ENCODE peak calls at places on chromosomes 5 and 9, in eight cellular contexts. A, R, Y, W, V, Z, P and Q are unnamed samples.

GRCh38 chr9:26296910-26297309 is 595.7 kb downstream of the CAAP1 start:
- DNase-seq in A (no peak), R (no peak), Y (peak; percentile 47), W (no peak), V (no peak), Z (no peak), P (no peak), Q (no peak)

GRCh38 chr5:172910828-172911627 is 48.2 kb upstream of the RPL26L1 start:
- DNase-seq in A (peak; percentile 31), R (peak; percentile 96), Y (peak; percentile 51), W (peak; percentile 73), V (peak; percentile 47), Z (peak; percentile 90), P (peak; percentile 81), Q (peak; percentile 79)

GRCh38 chr5:112141582-112141981 is 277.5 kb downstream of the EPB41L4A start:
- DNase-seq in A (no peak), R (no peak), Y (no peak), W (no peak), V (no peak), Z (no peak), P (no peak), Q (no peak)

GRCh38 chr9:127153484-127153883 is 31.0 kb upstream of the ANGPTL2 start:
- DNase-seq in A (no peak), R (no peak), Y (no peak), W (no peak), V (no peak), Z (no peak), P (no peak), Q (no peak)

GRCh38 chr9:134215709-134216448 is 51.5 kb upstream of the RNU6ATAC start:
- DNase-seq in A (no peak), R (no peak), Y (no peak), W (peak; percentile 66), V (no peak), Z (no peak), P (no peak), Q (peak; percentile 40)

GRCh38 chr9:77177894-77178794 is 810 bp downstream of the VPS13A start:
- DNase-seq in A (peak; percentile 52), R (peak; percentile 32), Y (peak; percentile 10), W (peak; percentile 46), V (peak; percentile 40), Z (peak; percentile 49), P (no peak), Q (peak; percentile 53)

GRCh38 chr9:133054966-133055365 is 6.8 kb upstream of the CEL start:
- DNase-seq in A (no peak), R (no peak), Y (no peak), W (peak; percentile 93), V (no peak), Z (no peak), P (no peak), Q (no peak)

GRCh38 chr5:169746147-169746694 is 109.1 kb downstream of the DOCK2 start:
- DNase-seq in A (no peak), R (no peak), Y (no peak), W (no peak), V (no peak), Z (no peak), P (no peak), Q (no peak)

GRCh38 chr9:8778356-8778755 is 978.8 kb upstream of the DMAC1 start:
- DNase-seq in A (no peak), R (no peak), Y (no peak), W (no peak), V (no peak), Z (no peak), P (no peak), Q (no peak)

GRCh38 chr5:91183743-91184142 is 199.4 kb downstream of the ARRDC3 start:
- DNase-seq in A (no peak), R (no peak), Y (no peak), W (peak; percentile 37), V (no peak), Z (no peak), P (peak; percentile 25), Q (peak; percentile 63)

GRCh38 chr5:91179018-91179417 is 204.1 kb downstream of the ARRDC3 start:
- DNase-seq in A (no peak), R (no peak), Y (no peak), W (no peak), V (no peak), Z (peak; percentile 27), P (no peak), Q (no peak)

GRCh38 chr5:91186101-91186500 is 197.0 kb downstream of the ARRDC3 start:
- DNase-seq in A (no peak), R (no peak), Y (no peak), W (no peak), V (no peak), Z (no peak), P (no peak), Q (no peak)

GRCh38 chr5:91180506-91180905 is 202.6 kb downstream of the ARRDC3 start:
- DNase-seq in A (no peak), R (no peak), Y (no peak), W (no peak), V (no peak), Z (no peak), P (no peak), Q (no peak)

DNA sequence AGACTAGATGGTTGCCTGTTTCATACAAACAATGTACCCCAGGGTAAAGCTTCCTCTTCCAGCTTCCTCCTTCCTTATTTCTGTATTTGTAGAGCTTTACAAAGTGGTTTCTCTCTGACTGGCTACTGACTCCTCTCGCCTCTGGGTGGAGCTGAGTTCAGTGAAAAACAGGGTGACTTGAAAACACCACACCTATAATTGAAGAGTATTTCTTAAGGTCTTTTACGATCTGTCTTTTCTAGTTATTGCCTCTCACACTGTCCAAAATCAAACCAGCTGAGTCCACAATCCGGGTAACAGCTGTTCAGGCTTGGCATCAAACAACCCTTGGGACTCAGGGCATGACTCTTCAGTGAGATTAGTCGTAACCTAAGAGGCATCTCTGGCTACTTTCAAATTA is 200.4 kb downstream of the ARRDC3 start:
- DNase-seq in A (no peak), R (no peak), Y (no peak), W (peak; percentile 34), V (no peak), Z (no peak), P (peak; percentile 39), Q (no peak)
- TF ChIP-seq CTCF in A (no peak), R (no peak), Y (no peak), W (no peak), V (no peak), Z (no peak), P (no peak), Q (no peak)

GRCh38 chr9:87800456-87800855 is 74.5 kb downstream of the CTSL start:
- DNase-seq in A (peak; percentile 35), R (no peak), Y (no peak), W (no peak), V (no peak), Z (no peak), P (no peak), Q (no peak)

GRCh38 chr9:87798276-87798833 is 72.4 kb downstream of the CTSL start:
- DNase-seq in A (no peak), R (peak; percentile 28), Y (peak; percentile 17), W (no peak), V (peak; percentile 42), Z (no peak), P (no peak), Q (no peak)

GRCh38 chr9:87799503-87799902 is 73.6 kb downstream of the CTSL start:
- DNase-seq in A (no peak), R (no peak), Y (no peak), W (no peak), V (peak; percentile 11), Z (no peak), P (no peak), Q (no peak)

GRCh38 chr9:87803166-87803565 is 77.2 kb downstream of the CTSL start:
- DNase-seq in A (no peak), R (no peak), Y (no peak), W (no peak), V (peak; percentile 25), Z (no peak), P (no peak), Q (no peak)

GRCh38 chr9:87801013-87801412 is 75.1 kb downstream of the CTSL start:
- DNase-seq in A (no peak), R (no peak), Y (no peak), W (no peak), V (peak; percentile 13), Z (no peak), P (no peak), Q (no peak)
- H3K4me3 ChIP-seq in A (no peak overlapping the region), R (no peak overlapping the region), Y (no peak overlapping the region), W (no peak overlapping the region), V (no peak overlapping the region), Z (no peak overlapping the region), P (no peak overlapping the region), Q (no peak overlapping the region)

DNA sequence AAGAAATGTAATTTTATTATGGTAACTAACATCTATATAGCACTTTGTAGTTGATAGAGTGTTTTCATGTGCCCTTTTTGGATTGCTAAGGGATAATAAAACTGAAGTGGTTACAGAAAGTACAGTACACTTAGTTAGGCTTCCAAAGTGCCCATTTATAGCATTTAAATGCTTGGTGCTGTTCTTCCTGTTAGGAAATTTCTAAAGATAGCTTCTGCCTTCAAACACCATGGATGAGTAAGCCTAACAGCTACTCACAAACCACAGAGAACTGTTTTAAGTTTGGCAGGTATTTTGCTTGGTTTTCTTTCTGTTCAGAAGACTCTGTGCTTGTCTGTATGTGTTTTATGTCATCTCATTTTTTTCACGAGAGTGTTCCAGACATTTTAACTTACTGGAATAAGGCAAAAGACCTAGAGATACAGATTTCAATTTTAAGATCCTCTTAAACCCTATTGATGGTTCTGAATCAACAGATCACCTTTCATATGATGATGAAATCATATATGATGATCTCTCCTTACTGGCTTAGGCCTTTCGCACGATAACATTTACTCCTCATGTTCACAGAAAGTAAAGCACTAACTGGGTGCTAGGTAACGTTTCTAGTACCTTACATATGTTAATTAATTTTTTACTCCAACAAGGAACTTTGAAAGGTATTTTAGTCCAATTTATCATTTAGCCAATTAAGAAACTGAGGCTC is 4.4 kb downstream of the RIMOC1 start:
- DNase-seq in A (no peak), R (no peak), Y (no peak), W (no peak), V (no peak), Z (no peak), P (no peak), Q (no peak)
- H3K4me1 ChIP-seq in A (peaks cover 7% of the 10 kb centered on the region), R (peaks cover 8% of the 10 kb centered on the region), Y (peaks cover 12% of the 10 kb centered on the region), W (peaks cover 42% of the 10 kb centered on the region), V (peaks cover 13% of the 10 kb centered on the region), Z (peaks cover 10% of the 10 kb centered on the region), P (peaks cover 12% of the 10 kb centered on the region), Q (peaks cover 13% of the 10 kb centered on the region)

GRCh38 chr5:97420646-97421045 is 237.6 kb upstream of the RIOK2 start:
- DNase-seq in A (no peak), R (no peak), Y (no peak), W (no peak), V (no peak), Z (no peak), P (no peak), Q (no peak)

GRCh38 chr5:97422678-97423077 is 239.6 kb upstream of the RIOK2 start:
- DNase-seq in A (no peak), R (no peak), Y (peak; percentile 8), W (no peak), V (no peak), Z (no peak), P (no peak), Q (no peak)

GRCh38 chr5:97427235-97427634 is 244.2 kb upstream of the RIOK2 start:
- DNase-seq in A (peak; percentile 11), R (no peak), Y (no peak), W (no peak), V (no peak), Z (no peak), P (no peak), Q (no peak)

DNA sequence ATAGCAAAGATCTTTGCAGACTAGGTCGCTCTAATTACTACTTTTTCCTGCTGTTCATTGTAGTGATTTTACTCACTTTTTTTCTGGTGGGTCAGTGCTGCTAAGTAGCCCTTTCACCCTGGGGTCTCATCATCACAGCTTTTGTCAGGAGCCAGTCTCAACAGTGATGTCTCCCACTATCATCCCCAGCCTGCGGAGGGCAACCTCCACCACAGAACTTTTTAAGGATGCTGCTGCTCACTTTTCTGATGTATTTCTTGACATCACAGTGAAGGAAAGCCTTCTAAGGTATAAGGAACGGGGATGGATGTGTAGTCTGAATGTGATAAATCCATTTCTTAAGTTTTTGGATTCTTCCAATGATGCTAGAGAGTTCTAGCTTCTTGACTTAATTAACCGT is 242.5 kb upstream of the RIOK2 start:
- DNase-seq in A (peak; percentile 53), R (no peak), Y (peak; percentile 38), W (no peak), V (no peak), Z (peak; percentile 24), P (no peak), Q (peak; percentile 19)
- TF ChIP-seq CTCF in A (peak; percentile 65), R (no peak), Y (peak; percentile 56), W (peak; percentile 23), V (peak; percentile 26), Z (peak; percentile 36), P (no peak), Q (no peak)